ENCODE peak calls at places on chromosomes 13 and 19, in four cellular contexts. P is esophagus squamous epithelium, D is left lung, E is endothelial cell. Y is an unnamed sample.

GRCh38 chr19:6350688-6351087 is 10.6 kb upstream of the CLPP start:
- DNase-seq in P (no peak), D (no peak), E (no peak), Y (no peak)

GRCh38 chr13:46759861-46760260 is 37.1 kb downstream of the ESD start:
- DNase-seq in P (no peak), E (no peak), D (no peak), Y (no peak)

GRCh38 chr19:5155586-5156210 is 184.9 kb downstream of the PTPRS start:
- DNase-seq in P (no peak), D (no peak), E (no peak), Y (no peak)

GRCh38 chr19:17394891-17395415 is 957 bp upstream of the CCDC194 start:
- DNase-seq in D (peak), E (peak), P (no peak), Y (no peak)

GRCh38 chr13:58024103-58024502 is 392.6 kb downstream of the PCDH17 start:
- DNase-seq in D (no peak), P (no peak), E (no peak), Y (no peak)

GRCh38 chr13:70994204-70994603 is 872.8 kb downstream of the DACH1 start:
- DNase-seq in D (no peak), P (no peak), E (no peak), Y (no peak)

GRCh38 chr19:48806818-48807589 is 3.8 kb downstream of the BCAT2 start:
- DNase-seq in P (no peak), E (peak), D (no peak), Y (no peak)

GRCh38 chr13:75825161-75825560 is 189.0 kb downstream of the LMO7 start:
- DNase-seq in D (no peak), E (no peak), P (no peak), Y (no peak)

GRCh38 chr19:12937243-12938053 is 961 bp upstream of the CALR start:
- DNase-seq in D (no peak), P (no peak), E (peak), Y (no peak)

GRCh38 chr19:10464456-10464855 is 38.7 kb downstream of the KEAP1 start:
- DNase-seq in E (no peak), D (no peak), P (no peak), Y (no peak)

GRCh38 chr13:70183041-70183440 is 74.8 kb upstream of the KLHL1 start:
- DNase-seq in E (no peak), D (no peak), P (no peak), Y (no peak)

GRCh38 chr13:48236528-48237353 is 3.7 kb downstream of the ITM2B start:
- DNase-seq in P (no peak), D (no peak), E (no peak), Y (no peak)

GRCh38 chr19:58518261-58519086 is 1.1 kb downstream of the ZBTB45 start:
- DNase-seq in P (no peak), D (no peak), E (no peak), Y (no peak)

Y was measured in thoracic aorta.